ENCODE peak calls at places on chromosomes 12 and 14, in six cellular contexts. One of them, this sample, is unnamed.
A peak's percentile ranks its signal among the peaks of the same experiment; 100 is the strongest.

GRCh38 chr12:113456199-113456598 is 15.5 kb downstream of the LHX5 start:
- DNase-seq in adipocyte: no peak
- DNase-seq in NCI-H1417: no peak
- DNase-seq in glutamatergic neuron: no peak
- DNase-seq in iris pigment epithelial cell: no peak
- DNase-seq in GM20000: no peak
- DNase-seq in this sample: no peak

GRCh38 chr14:104784846-104785707 is 10.5 kb downstream of the AKT1 start:
- DNase-seq in GM20000: no peak
- DNase-seq in NCI-H1417: peak; percentile 93
- DNase-seq in iris pigment epithelial cell: no peak
- DNase-seq in adipocyte: no peak
- DNase-seq in glutamatergic neuron: peak; percentile 11
- DNase-seq in this sample: no peak

GRCh38 chr12:71639341-71639760 is 24.3 kb downstream of the ZFC3H1 start:
- DNase-seq in glutamatergic neuron: no peak
- DNase-seq in NCI-H1417: peak; percentile 34
- DNase-seq in iris pigment epithelial cell: no peak
- DNase-seq in adipocyte: no peak
- DNase-seq in GM20000: no peak
- DNase-seq in this sample: peak; percentile 49

GRCh38 chr14:94110552-94111181 is at the start of gene IFI27:
- DNase-seq in adipocyte: no peak
- DNase-seq in GM20000: no peak
- DNase-seq in glutamatergic neuron: no peak
- DNase-seq in NCI-H1417: no peak
- DNase-seq in iris pigment epithelial cell: peak; percentile 53
- DNase-seq in this sample: no peak

GRCh38 chr12:53974084-53975018 is at the start of gene HOTAIR:
- DNase-seq in GM20000: peak; percentile 78
- DNase-seq in NCI-H1417: peak; percentile 55
- DNase-seq in glutamatergic neuron: no peak
- DNase-seq in iris pigment epithelial cell: no peak
- DNase-seq in adipocyte: no peak
- DNase-seq in this sample: peak; percentile 80

GRCh38 chr12:41365653-41366131 is 177.6 kb downstream of the PDZRN4 start:
- DNase-seq in NCI-H1417: peak; percentile 91
- DNase-seq in adipocyte: no peak
- DNase-seq in glutamatergic neuron: no peak
- DNase-seq in iris pigment epithelial cell: peak; percentile 9
- DNase-seq in GM20000: no peak
- DNase-seq in this sample: no peak

GRCh38 chr14:36524874-36525745 is 5.1 kb upstream of the NKX2-1 start:
- DNase-seq in iris pigment epithelial cell: no peak
- DNase-seq in adipocyte: no peak
- DNase-seq in glutamatergic neuron: peak; percentile 89
- DNase-seq in NCI-H1417: no peak
- DNase-seq in GM20000: peak; percentile 22
- DNase-seq in this sample: peak; percentile 74

GRCh38 chr14:59276235-59276634 is 87.8 kb downstream of the DAAM1 start:
- DNase-seq in glutamatergic neuron: no peak
- DNase-seq in NCI-H1417: no peak
- DNase-seq in iris pigment epithelial cell: no peak
- DNase-seq in GM20000: no peak
- DNase-seq in adipocyte: no peak
- DNase-seq in this sample: no peak

GRCh38 chr14:57871487-57872080 is 5.7 kb upstream of the SLC35F4 start:
- DNase-seq in GM20000: peak; percentile 52
- DNase-seq in iris pigment epithelial cell: peak; percentile 53
- DNase-seq in adipocyte: peak; percentile 51
- DNase-seq in glutamatergic neuron: peak; percentile 56
- DNase-seq in NCI-H1417: peak; percentile 66
- DNase-seq in this sample: peak; percentile 83

GRCh38 chr12:34046570-34046969 is 24.3 kb downstream of the ALG10 start:
- DNase-seq in iris pigment epithelial cell: no peak
- DNase-seq in NCI-H1417: no peak
- DNase-seq in GM20000: no peak
- DNase-seq in adipocyte: no peak
- DNase-seq in glutamatergic neuron: no peak
- DNase-seq in this sample: no peak

GRCh38 chr12:11729008-11729407 is 79.5 kb downstream of the ETV6 start:
- DNase-seq in iris pigment epithelial cell: no peak
- DNase-seq in glutamatergic neuron: no peak
- DNase-seq in adipocyte: no peak
- DNase-seq in GM20000: no peak
- DNase-seq in NCI-H1417: peak; percentile 47
- DNase-seq in this sample: no peak

GRCh38 chr12:124764870-124765570 is 98.6 kb downstream of the SCARB1 start:
- DNase-seq in GM20000: no peak
- DNase-seq in glutamatergic neuron: no peak
- DNase-seq in iris pigment epithelial cell: peak; percentile 94
- DNase-seq in adipocyte: peak; percentile 98
- DNase-seq in NCI-H1417: no peak
- DNase-seq in this sample: no peak

GRCh38 chr14:55446833-55447232 is 6.4 kb upstream of the TBPL2 start:
- DNase-seq in GM20000: no peak
- DNase-seq in iris pigment epithelial cell: peak; percentile 91
- DNase-seq in adipocyte: peak; percentile 42
- DNase-seq in NCI-H1417: no peak
- DNase-seq in glutamatergic neuron: no peak
- DNase-seq in this sample: no peak

GRCh38 chr12:3161861-3162260 is 84.7 kb downstream of the TSPAN9 start:
- DNase-seq in iris pigment epithelial cell: no peak
- DNase-seq in glutamatergic neuron: no peak
- DNase-seq in NCI-H1417: no peak
- DNase-seq in GM20000: no peak
- DNase-seq in adipocyte: no peak
- DNase-seq in this sample: no peak

GRCh38 chr12:114192013-114192412 is 213.9 kb downstream of the TBX5 start:
- DNase-seq in adipocyte: no peak
- DNase-seq in glutamatergic neuron: no peak
- DNase-seq in NCI-H1417: no peak
- DNase-seq in GM20000: no peak
- DNase-seq in iris pigment epithelial cell: no peak
- DNase-seq in this sample: no peak

GRCh38 chr12:103401421-103401820 is 94.3 kb downstream of the C12orf42 start:
- DNase-seq in iris pigment epithelial cell: no peak
- DNase-seq in NCI-H1417: peak; percentile 56
- DNase-seq in GM20000: no peak
- DNase-seq in glutamatergic neuron: no peak
- DNase-seq in adipocyte: no peak
- DNase-seq in this sample: no peak

GRCh38 chr14:104595116-104595675 is 9.4 kb downstream of the TMEM179 start:
- DNase-seq in GM20000: no peak
- DNase-seq in iris pigment epithelial cell: no peak
- DNase-seq in NCI-H1417: no peak
- DNase-seq in glutamatergic neuron: no peak
- DNase-seq in adipocyte: no peak
- DNase-seq in this sample: no peak

GRCh38 chr12:8697476-8698131 is at the start of gene RIMKLB:
- DNase-seq in iris pigment epithelial cell: peak; percentile 74
- DNase-seq in GM20000: peak; percentile 95
- DNase-seq in glutamatergic neuron: peak; percentile 85
- DNase-seq in adipocyte: peak; percentile 93
- DNase-seq in NCI-H1417: peak; percentile 91
- DNase-seq in this sample: peak; percentile 77

GRCh38 chr14:69318241-69318640 is 58.3 kb downstream of the GALNT16 start:
- DNase-seq in glutamatergic neuron: no peak
- DNase-seq in adipocyte: no peak
- DNase-seq in NCI-H1417: no peak
- DNase-seq in iris pigment epithelial cell: no peak
- DNase-seq in GM20000: no peak
- DNase-seq in this sample: peak; percentile 79

GRCh38 chr12:1203735-1204019 is 212.7 kb downstream of the ERC1 start:
- DNase-seq in NCI-H1417: no peak
- DNase-seq in GM20000: no peak
- DNase-seq in glutamatergic neuron: no peak
- DNase-seq in iris pigment epithelial cell: no peak
- DNase-seq in adipocyte: peak; percentile 29
- DNase-seq in this sample: no peak

This sample was measured in Karpas-422.